ENCODE peak calls at places on chromosomes 6 and 20, in seven cellular contexts. M is NCI-H1092; R is T47D; T is right lobe of liver; G is activated naive CD4-positive, alpha-beta T cell treated with Interleukin-2 at 50 U/mL for 16 hours; I is T-cell; D is right cardiac atrium. U is an unnamed sample.

GRCh38 chr6:39918831-39919230 is 15.4 kb downstream of the MOCS1 start:
- DNase-seq in D (no peak), R (no peak), M (no peak), G (no peak), I (no peak), T (no peak), U (no peak)

GRCh38 chr6:118580585-118581419 is 32.7 kb downstream of the PLN start:
- DNase-seq in D (no peak), R (peak; percentile 79), M (no peak), I (peak; percentile 6), T (no peak), G (no peak), U (no peak)

GRCh38 chr6:46338098-46338497 is 153.2 kb downstream of the RCAN2 start:
- DNase-seq in G (no peak), I (no peak), R (no peak), D (no peak), M (no peak), T (no peak), U (no peak)

GRCh38 chr6:124480021-124480430 is 482.2 kb upstream of the RNF217 start:
- DNase-seq in R (no peak), G (no peak), M (no peak), D (no peak), T (no peak), I (no peak), U (no peak)

GRCh38 chr6:77231438-77232305 is 231.6 kb downstream of the HTR1B start:
- DNase-seq in R (no peak), G (no peak), D (no peak), T (no peak), M (no peak), I (no peak), U (no peak)

GRCh38 chr6:125008957-125009356 is 46.7 kb downstream of the RNF217 start:
- DNase-seq in I (no peak), T (no peak), G (no peak), M (no peak), R (no peak), D (no peak), U (no peak)

GRCh38 chr20:34544109-34544793 is 14.3 kb upstream of the MAP1LC3A start:
- DNase-seq in I (no peak), R (no peak), M (no peak), D (peak; percentile 68), T (no peak), G (peak; percentile 12), U (no peak)

GRCh38 chr6:46273911-46274310 is 103.1 kb upstream of the ENPP5 start:
- DNase-seq in M (no peak), I (no peak), G (no peak), R (no peak), T (no peak), D (no peak), U (no peak)

GRCh38 chr20:25346349-25346748 is 44.3 kb downstream of the ABHD12 start:
- DNase-seq in I (no peak), T (no peak), D (no peak), G (no peak), R (no peak), M (no peak), U (no peak)

GRCh38 chr20:2750343-2751251 is 49.8 kb downstream of the CPXM1 start:
- DNase-seq in T (no peak), D (peak; percentile 72), G (no peak), I (no peak), M (no peak), R (peak; percentile 54), U (peak; percentile 82)

GRCh38 chr6:35391240-35391968 is 49.0 kb downstream of the PPARD start:
- DNase-seq in T (no peak), D (no peak), R (no peak), G (no peak), M (no peak), I (no peak), U (no peak)

GRCh38 chr6:167046861-167047495 is 47.8 kb downstream of the CEP43 start:
- DNase-seq in D (no peak), M (no peak), G (no peak), T (no peak), I (no peak), R (no peak), U (no peak)

GRCh38 chr20:57695012-57695411 is 14.8 kb downstream of the PMEPA1 start:
- DNase-seq in I (no peak), G (no peak), M (no peak), D (no peak), T (no peak), R (peak; percentile 97), U (peak; percentile 82)

GRCh38 chr20:2507875-2508630 is 662 bp downstream of the ZNF343 start:
- DNase-seq in M (no peak), G (no peak), D (no peak), T (no peak), R (no peak), I (no peak), U (no peak)

GRCh38 chr6:108165714-108166663 is at the start of gene NR2E1:
- DNase-seq in I (no peak), G (no peak), D (no peak), M (no peak), T (no peak), R (no peak), U (no peak)

GRCh38 chr6:128932061-128932460 is 49.1 kb downstream of the LAMA2 start:
- DNase-seq in G (no peak), R (no peak), D (no peak), I (no peak), M (no peak), T (no peak), U (no peak)

GRCh38 chr6:33428891-33429744 is 9.3 kb downstream of the SYNGAP1 start:
- DNase-seq in G (no peak), D (no peak), T (no peak), I (no peak), M (no peak), R (no peak), U (no peak)

GRCh38 chr6:121857551-121857950 is 422.1 kb downstream of the GJA1 start:
- DNase-seq in D (no peak), I (no peak), G (no peak), T (no peak), M (no peak), R (peak; percentile 36), U (no peak)

GRCh38 chr20:41029150-41029872 is 689 bp downstream of the TOP1 start:
- DNase-seq in G (peak; percentile 47), I (peak; percentile 20), D (peak; percentile 69), R (peak; percentile 41), M (no peak), T (peak; percentile 69), U (peak; percentile 76)

GRCh38 chr20:33992923-33993799 is 550 bp upstream of the RALY start:
- DNase-seq in I (peak; percentile 99), R (peak; percentile 100), T (peak; percentile 100), M (peak; percentile 100), G (peak; percentile 99), D (peak; percentile 100), U (peak; percentile 100)

GRCh38 chr20:46582648-46583047 is 32.2 kb upstream of the OCSTAMP start:
- DNase-seq in T (no peak), M (no peak), D (no peak), R (peak; percentile 36), G (no peak), I (no peak), U (no peak)

GRCh38 chr20:33653218-33653899 is 8.8 kb upstream of the C20orf144 start:
- DNase-seq in G (peak; percentile 24), T (no peak), R (peak; percentile 80), I (peak; percentile 29), M (peak; percentile 66), D (peak; percentile 78), U (peak; percentile 67)

GRCh38 chr6:136524936-136525413 is 25.2 kb downstream of the MAP7 start:
- DNase-seq in M (no peak), G (no peak), I (no peak), R (no peak), D (no peak), T (no peak), U (no peak)

GRCh38 chr6:170366248-170366960 is 59.8 kb downstream of the FAM120B start:
- DNase-seq in I (no peak), D (no peak), R (no peak), G (no peak), M (no peak), T (no peak), U (no peak)

GRCh38 chr6:130111031-130111430 is 92.7 kb downstream of the L3MBTL3 start:
- DNase-seq in R (no peak), D (no peak), M (no peak), T (no peak), G (no peak), I (no peak), U (no peak)

U was measured in upper lobe of right lung.